ENCODE peak calls at places on chromosomes 6 and 20, in five cellular contexts. E is GM18507, N is MV-4-11, W is HL-60, I is aorta. Z is an unnamed sample.

GRCh38 chr20:41221614-41222218 is 84.4 kb downstream of the PLCG1 start:
- DNase-seq in E (no peak), N (no peak), W (no peak), I (no peak), Z (no peak)

GRCh38 chr6:152874846-152875568 is 107.8 kb downstream of the FBXO5 start:
- DNase-seq in E (no peak), N (no peak), W (no peak), I (no peak), Z (no peak)

GRCh38 chr20:56710577-56711465 is 81.7 kb downstream of the TFAP2C start:
- DNase-seq in E (no peak), N (peak; percentile 32), W (no peak), I (no peak), Z (no peak)

GRCh38 chr20:63943007-63943807 is 13.0 kb downstream of the UCKL1 start:
- DNase-seq in E (no peak), N (no peak), W (no peak), I (peak; percentile 47), Z (no peak)

GRCh38 chr6:45619994-45620471 is 242.3 kb upstream of the SUPT3H start:
- DNase-seq in E (no peak), N (peak; percentile 54), W (no peak), I (no peak), Z (no peak)

GRCh38 chr6:135411339-135411738 is 86.2 kb downstream of the AHI1 start:
- DNase-seq in E (no peak), N (no peak), W (no peak), I (no peak), Z (no peak)

GRCh38 chr6:166997768-166998255 is 1.4 kb upstream of the CEP43 start:
- DNase-seq in E (no peak), N (peak; percentile 70), W (peak; percentile 80), I (peak; percentile 66), Z (peak; percentile 5)

GRCh38 chr6:136347847-136348246 is 58.2 kb upstream of the BCLAF1 start:
- DNase-seq in E (no peak), N (peak; percentile 77), W (peak; percentile 46), I (no peak), Z (no peak)

GRCh38 chr6:33671381-33672072 is 40.0 kb downstream of the UQCC2 start:
- DNase-seq in E (no peak), N (no peak), W (no peak), I (no peak), Z (no peak)

GRCh38 chr6:4316867-4317400 is 181.6 kb upstream of the ECI2 start:
- DNase-seq in E (no peak), N (peak; percentile 85), W (peak; percentile 73), I (peak; percentile 68), Z (no peak)

GRCh38 chr6:151215999-151216398 is 23.8 kb upstream of the AKAP12 start:
- DNase-seq in E (no peak), N (no peak), W (no peak), I (no peak), Z (no peak)

GRCh38 chr6:63576985-63577712 is 4.9 kb downstream of the LOC128125822 start:
- DNase-seq in E (no peak), N (no peak), W (no peak), I (no peak), Z (no peak)

GRCh38 chr6:79737172-79737571 is 106.0 kb downstream of the SH3BGRL2 start:
- DNase-seq in E (no peak), N (no peak), W (no peak), I (no peak), Z (no peak)

GRCh38 chr6:30272032-30272431 is 54.7 kb upstream of the TRIM39 start:
- DNase-seq in E (no peak), N (no peak), W (no peak), I (no peak), Z (no peak)

GRCh38 chr20:44787299-44787698 is 23.0 kb downstream of the RIMS4 start:
- DNase-seq in E (no peak), N (no peak), W (no peak), I (no peak), Z (no peak)

GRCh38 chr20:32240220-32240619 is 32.5 kb downstream of the POFUT1 start:
- DNase-seq in E (no peak), N (no peak), W (no peak), I (no peak), Z (no peak)

GRCh38 chr20:63589261-63590217 is 15.5 kb upstream of the HELZ2 start:
- DNase-seq in E (no peak), N (no peak), W (no peak), I (no peak), Z (no peak)

GRCh38 chr6:72132851-72133250 is 246.5 kb downstream of the RIMS1 start:
- DNase-seq in E (no peak), N (no peak), W (no peak), I (no peak), Z (no peak)

GRCh38 chr6:79570129-79570801 is 33.0 kb upstream of the LCA5 start:
- DNase-seq in E (no peak), N (no peak), W (no peak), I (no peak), Z (no peak)

GRCh38 chr20:6162239-6162638 is 39.4 kb upstream of the FERMT1 start:
- DNase-seq in E (no peak), N (no peak), W (no peak), I (peak; percentile 79), Z (no peak)

GRCh38 chr20:36043447-36043846 is 75.1 kb downstream of the CNBD2 start:
- DNase-seq in E (no peak), N (no peak), W (no peak), I (no peak), Z (no peak)

GRCh38 chr20:51404297-51405060 is 138.0 kb downstream of the NFATC2 start:
- DNase-seq in E (peak; percentile 78), N (peak; percentile 96), W (no peak), I (peak; percentile 60), Z (no peak)

GRCh38 chr6:13267142-13267621 is 61.2 kb downstream of the TBC1D7 start:
- DNase-seq in E (no peak), N (peak; percentile 41), W (no peak), I (no peak), Z (no peak)

GRCh38 chr6:1575213-1576041 is 34.3 kb upstream of the FOXC1 start:
- DNase-seq in E (no peak), N (peak; percentile 24), W (no peak), I (no peak), Z (no peak)

GRCh38 chr20:23412026-23412425 is 9.3 kb downstream of the NAPB start:
- DNase-seq in E (no peak), N (no peak), W (no peak), I (no peak), Z (no peak)

GRCh38 chr6:138666636-138667035 is 106.9 kb upstream of the CCDC28A start:
- DNase-seq in E (no peak), N (no peak), W (no peak), I (no peak), Z (no peak)

GRCh38 chr6:121760640-121761213 is 325.3 kb downstream of the GJA1 start:
- DNase-seq in E (no peak), N (peak; percentile 1), W (no peak), I (no peak), Z (no peak)

GRCh38 chr20:57888591-57888990 is 178.8 kb upstream of the PMEPA1 start:
- DNase-seq in E (no peak), N (no peak), W (no peak), I (no peak), Z (no peak)

GRCh38 chr6:13441778-13442177 is 45.6 kb downstream of the GFOD1 start:
- DNase-seq in E (no peak), N (no peak), W (no peak), I (no peak), Z (no peak)

GRCh38 chr20:41587523-41587922 is 30.7 kb downstream of the CHD6 start:
- DNase-seq in E (no peak), N (no peak), W (no peak), I (no peak), Z (no peak)

GRCh38 chr6:22029169-22029568 is 267.7 kb downstream of the PRL start:
- DNase-seq in E (no peak), N (no peak), W (no peak), I (no peak), Z (no peak)

GRCh38 chr6:23731609-23732008 is 394.4 kb upstream of the NRSN1 start:
- DNase-seq in E (no peak), N (no peak), W (no peak), I (no peak), Z (no peak)

GRCh38 chr6:43917878-43918382 is 147.9 kb downstream of the VEGFA start:
- DNase-seq in E (no peak), N (no peak), W (no peak), I (no peak), Z (no peak)

GRCh38 chr6:66289889-66290288 is 582.9 kb upstream of the EYS start:
- DNase-seq in E (no peak), N (no peak), W (no peak), I (no peak), Z (no peak)

GRCh38 chr6:81450180-81450579 is 302.3 kb downstream of the TENT5A start:
- DNase-seq in E (no peak), N (no peak), W (no peak), I (no peak), Z (no peak)

GRCh38 chr20:7883309-7883708 is 56.9 kb downstream of the HAO1 start:
- DNase-seq in E (no peak), N (no peak), W (no peak), I (no peak), Z (peak; percentile 3)

GRCh38 chr20:45842169-45842812 is 8.7 kb downstream of the SNX21 start:
- DNase-seq in E (no peak), N (peak; percentile 88), W (peak; percentile 65), I (no peak), Z (no peak)